ENCODE peak calls at places on chromosomes 4 and X, in seven cellular contexts. H, U, M, P, W, Q and A are unnamed samples.
A peak's percentile ranks its signal among the peaks of the same experiment; 100 is the strongest.

GRCh38 chr4:98932539-98932938 is 3.6 kb upstream of the EIF4E start:
- DNase-seq in H (no peak), U (peak; percentile 76), M (peak; percentile 34), P (no peak), W (no peak), Q (peak; percentile 69), A (no peak)

GRCh38 chrX:40007136-40007535 is 90.6 kb downstream of the BCOR start:
- DNase-seq in H (no peak), U (no peak), M (no peak), P (no peak), W (peak; percentile 82), Q (no peak), A (no peak)

GRCh38 chr4:25666031-25666630 is 10.5 kb downstream of the SLC34A2 start:
- DNase-seq in H (no peak), U (no peak), M (no peak), P (no peak), W (no peak), Q (no peak), A (no peak)

GRCh38 chr4:159103406-159104131 is 690 bp downstream of the RAPGEF2 start:
- DNase-seq in H (peak; percentile 38), U (peak; percentile 26), M (peak; percentile 33), P (peak; percentile 79), W (peak; percentile 63), Q (peak; percentile 23), A (no peak)

GRCh38 chr4:58602701-58603359 is 1492.6 kb upstream of the IGFBP7 start:
- DNase-seq in H (no peak), U (no peak), M (no peak), P (no peak), W (peak; percentile 1), Q (no peak), A (no peak)

GRCh38 chr4:21605006-21605405 is 343.6 kb downstream of the KCNIP4 start:
- DNase-seq in H (no peak), U (no peak), M (no peak), P (no peak), W (no peak), Q (no peak), A (no peak)

GRCh38 chrX:138917781-138918180 is 206.3 kb upstream of the FGF13 start:
- DNase-seq in H (no peak), U (no peak), M (peak; percentile 85), P (no peak), W (no peak), Q (peak; percentile 0), A (no peak)

GRCh38 chrX:22748093-22748999 is 251.4 kb upstream of the DDX53 start:
- DNase-seq in H (no peak), U (no peak), M (peak; percentile 65), P (peak; percentile 46), W (peak; percentile 46), Q (peak; percentile 47), A (no peak)

GRCh38 chr4:7002336-7002735 is 40.8 kb upstream of the TADA2B start:
- DNase-seq in H (no peak), U (no peak), M (no peak), P (no peak), W (no peak), Q (no peak), A (no peak)

GRCh38 chr4:175456131-175456530 is 355.9 kb downstream of the GPM6A start:
- DNase-seq in H (no peak), U (no peak), M (no peak), P (no peak), W (no peak), Q (no peak), A (no peak)

GRCh38 chr4:81650871-81651270 is 179.2 kb upstream of the RASGEF1B start:
- DNase-seq in H (no peak), U (no peak), M (no peak), P (no peak), W (peak; percentile 99), Q (no peak), A (no peak)

GRCh38 chrX:13159886-13160285 is 115.5 kb upstream of the FAM9C start:
- DNase-seq in H (no peak), U (no peak), M (peak; percentile 55), P (no peak), W (no peak), Q (no peak), A (no peak)
- H3K4me3 ChIP-seq in H (no peak overlapping the region), U (no peak overlapping the region), M (no peak overlapping the region), P (no peak overlapping the region), W (no peak overlapping the region), Q (no peak overlapping the region), A (no peak overlapping the region)

GRCh38 chrX:94107981-94108380 is 434.0 kb downstream of the FAM133A start:
- DNase-seq in H (no peak), U (no peak), M (no peak), P (no peak), W (no peak), Q (no peak), A (no peak)
- H3K4me3 ChIP-seq in H (no peak overlapping the region), U (no peak overlapping the region), M (no peak overlapping the region), P (no peak overlapping the region), W (no peak overlapping the region), Q (no peak overlapping the region), A (no peak overlapping the region)

DNA sequence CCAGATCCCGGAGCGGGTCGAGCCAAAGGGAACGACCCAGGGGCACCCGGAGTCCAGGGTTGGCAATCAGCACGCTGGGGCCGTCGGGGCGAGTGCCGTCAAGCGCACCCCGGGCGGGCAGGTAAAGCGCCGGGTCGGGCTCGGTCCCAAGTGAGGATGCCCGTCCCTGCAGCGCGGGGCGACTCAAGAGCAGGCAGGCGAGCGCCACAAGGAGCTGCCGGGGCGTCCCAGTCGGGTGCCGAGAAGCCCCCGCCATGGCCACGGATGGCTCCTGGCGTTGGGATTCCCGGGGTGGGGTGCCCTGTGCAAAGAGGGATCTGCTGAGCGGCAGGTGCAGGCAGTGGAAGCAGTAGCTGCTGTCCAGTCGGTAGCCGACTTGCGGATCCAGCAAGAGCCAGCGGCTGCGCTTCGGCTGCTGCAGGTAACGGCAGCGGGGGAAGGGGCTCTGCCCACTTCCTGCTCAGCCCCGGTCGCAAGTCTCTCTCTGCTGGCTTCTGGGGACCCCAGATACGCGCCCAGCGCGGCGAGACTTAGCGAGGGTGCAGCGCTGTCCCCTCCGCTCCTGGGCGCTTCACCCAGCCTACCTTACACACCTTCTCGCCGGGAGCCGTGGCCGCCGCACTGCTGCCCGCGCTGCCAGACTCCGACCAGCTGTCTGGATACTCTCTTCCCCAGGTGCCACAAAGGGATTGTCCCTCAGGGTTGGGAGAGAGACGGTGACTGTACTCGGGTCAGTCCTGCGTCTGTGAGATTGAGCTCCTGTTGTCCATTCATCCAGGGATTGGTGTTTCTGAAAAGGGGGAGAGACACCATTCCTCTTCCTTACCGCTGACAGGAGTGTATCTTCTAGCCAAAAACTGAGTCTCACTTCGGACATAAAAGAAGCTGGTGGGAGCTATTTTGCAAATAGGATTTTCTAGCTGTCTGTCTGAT is at the start of gene FREM3:
- DNase-seq in H (no peak), U (no peak), M (no peak), P (no peak), W (peak; percentile 50), Q (no peak), A (no peak)
- H3K4me3 ChIP-seq in H (no peak within 1 kb of the TSS), U (no peak within 1 kb of the TSS), M (no peak within 1 kb of the TSS), P (peak within 1 kb of the TSS; percentile 54), W (no peak within 1 kb of the TSS), Q (no peak within 1 kb of the TSS), A (peak within 1 kb of the TSS; percentile 49)

DNA sequence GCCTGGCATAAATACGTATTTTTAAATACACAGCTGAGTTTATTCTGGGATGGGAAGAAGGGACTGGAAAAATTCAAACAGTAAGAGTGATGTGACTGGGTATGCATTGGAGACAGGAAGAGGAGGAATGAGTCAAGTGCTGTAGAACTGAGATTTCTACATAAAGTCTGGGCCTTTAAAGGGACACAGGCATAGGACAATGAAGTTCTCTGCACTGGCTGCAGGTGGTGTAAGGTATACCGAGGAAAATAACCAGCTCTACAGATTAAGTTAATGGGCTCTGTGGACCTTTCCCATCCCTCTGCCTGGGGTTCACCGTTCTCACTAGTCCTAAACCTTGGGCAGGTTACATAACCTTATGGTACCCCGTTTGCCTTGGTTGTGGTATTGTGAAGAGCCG is 68.7 kb downstream of the DHX15 start:
- DNase-seq in H (no peak), U (no peak), M (no peak), P (no peak), W (peak; percentile 64), Q (no peak), A (no peak)
- H3K4me3 ChIP-seq in H (no peak overlapping the region), U (no peak overlapping the region), M (no peak overlapping the region), P (no peak overlapping the region), W (no peak overlapping the region), Q (no peak overlapping the region), A (no peak overlapping the region)

GRCh38 chrX:136219893-136220292 is 31.3 kb downstream of the MAP7D3 start:
- DNase-seq in H (no peak), U (no peak), M (no peak), P (no peak), W (no peak), Q (no peak), A (no peak)

GRCh38 chrX:136227074-136227473 is 24.1 kb downstream of the MAP7D3 start:
- DNase-seq in H (no peak), U (no peak), M (no peak), P (no peak), W (no peak), Q (no peak), A (no peak)

GRCh38 chrX:136220535-136220934 is 30.7 kb downstream of the MAP7D3 start:
- DNase-seq in H (no peak), U (no peak), M (no peak), P (no peak), W (no peak), Q (no peak), A (no peak)

DNA sequence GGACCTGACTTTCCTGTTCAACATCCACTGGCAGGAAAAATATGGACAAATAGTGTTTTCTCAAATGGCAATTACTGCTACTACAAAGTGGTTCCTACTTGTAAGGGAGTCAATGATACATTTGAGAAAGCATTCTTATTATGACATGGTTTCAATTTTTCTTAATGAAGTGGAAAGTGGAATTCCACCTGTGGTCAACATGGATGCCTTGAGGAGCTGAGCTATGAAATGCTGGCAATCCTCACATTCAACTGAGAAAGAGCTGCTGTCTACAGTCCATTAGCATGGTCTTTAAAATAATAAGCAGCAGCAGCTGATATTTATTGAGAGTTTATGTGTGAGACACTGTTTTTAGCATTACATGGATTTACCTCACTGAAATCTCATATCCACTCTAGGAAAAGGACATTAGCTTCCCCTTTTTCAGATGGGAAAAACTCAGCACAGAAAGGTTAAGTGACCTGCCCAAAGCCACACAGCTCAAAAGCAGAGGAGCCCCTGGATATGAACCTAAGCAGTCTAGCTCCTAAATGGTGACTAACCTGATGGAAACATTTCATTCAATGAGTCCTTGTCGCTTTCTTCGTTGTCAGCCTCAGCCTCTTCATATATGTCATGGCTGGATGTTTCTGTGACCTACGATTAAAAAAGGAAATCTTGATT is 29.2 kb downstream of the MAP7D3 start:
- DNase-seq in H (no peak), U (no peak), M (no peak), P (no peak), W (no peak), Q (no peak), A (no peak)
- H3K4me3 ChIP-seq in H (no peak overlapping the region), U (no peak overlapping the region), M (no peak overlapping the region), P (no peak overlapping the region), W (no peak overlapping the region), Q (no peak overlapping the region), A (no peak overlapping the region)

DNA sequence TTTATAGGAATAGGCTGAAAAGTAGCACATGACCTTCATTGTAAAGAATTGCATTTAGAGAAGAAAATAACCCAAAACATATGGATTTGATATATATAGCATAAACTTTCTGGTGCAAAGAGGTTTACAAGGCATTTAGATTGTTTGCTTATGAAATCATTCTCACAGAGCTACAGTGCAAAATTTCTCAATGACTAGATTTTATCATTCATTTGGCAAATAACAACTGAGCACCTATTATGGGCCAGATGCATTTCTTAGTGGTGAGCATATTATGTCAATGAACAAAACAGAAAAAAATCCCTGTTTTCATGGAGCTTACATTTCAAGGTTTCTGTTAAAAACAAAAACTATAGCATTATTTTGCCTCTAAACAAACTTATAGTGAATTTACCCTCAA is 34.1 kb upstream of the TNIP3 start:
- DNase-seq in H (no peak), U (no peak), M (no peak), P (no peak), W (no peak), Q (no peak), A (no peak)
- H3K4me3 ChIP-seq in H (no peak overlapping the region), U (no peak overlapping the region), M (no peak overlapping the region), P (no peak overlapping the region), W (no peak overlapping the region), Q (no peak overlapping the region), A (no peak overlapping the region)

GRCh38 chr4:86380176-86380724 is 20.4 kb upstream of the MAPK10 start:
- DNase-seq in H (no peak), U (no peak), M (no peak), P (no peak), W (no peak), Q (no peak), A (no peak)
- H3K4me3 ChIP-seq in H (no peak overlapping the region), U (no peak overlapping the region), M (no peak overlapping the region), P (no peak overlapping the region), W (no peak overlapping the region), Q (no peak overlapping the region), A (no peak overlapping the region)